ENCODE peak calls at places on chromosomes 2 and 18, in four cellular contexts. H is fibroblast of lung, M is GM23248, F is IMR-90. Z is an unnamed sample.

GRCh38 chr2:164981217-164981990 is 26.1 kb upstream of the SLC38A11 start:
- DNase-seq in F (peak; percentile 58), H (peak; percentile 66), M (peak; percentile 58), Z (peak; percentile 54)

GRCh38 chr2:51013870-51014526 is 17.9 kb downstream of the NRXN1 start:
- DNase-seq in M (no peak), H (no peak), F (peak; percentile 7), Z (peak; percentile 0)

GRCh38 chr2:178756843-178757242 is 50.4 kb downstream of the TTN start:
- DNase-seq in F (peak; percentile 65), M (peak; percentile 78), H (peak; percentile 73), Z (peak; percentile 60)

GRCh38 chr2:174840436-174840835 is 76.2 kb upstream of the CHRNA1 start:
- DNase-seq in F (peak; percentile 82), H (peak; percentile 78), M (peak; percentile 74), Z (peak; percentile 73)

GRCh38 chr18:9673296-9674251 is 34.5 kb upstream of the RAB31 start:
- DNase-seq in F (peak; percentile 58), H (peak; percentile 61), M (peak; percentile 85), Z (peak; percentile 50)

GRCh38 chr2:160266078-160266551 is 66.0 kb upstream of the ITGB6 start:
- DNase-seq in M (no peak), F (no peak), H (no peak), Z (no peak)

GRCh38 chr2:12106440-12107080 is 360.1 kb downstream of the LPIN1 start:
- DNase-seq in M (peak; percentile 99), F (peak; percentile 99), H (peak; percentile 99), Z (peak; percentile 98)

GRCh38 chr18:4134691-4135090 is 320.4 kb downstream of the DLGAP1 start:
- DNase-seq in H (no peak), M (no peak), F (no peak), Z (no peak)

GRCh38 chr2:67600472-67600871 is 203.3 kb downstream of the ETAA1 start:
- DNase-seq in F (no peak), M (no peak), H (peak; percentile 68), Z (no peak)

GRCh38 chr18:63590368-63590767 is 3.2 kb downstream of the SERPINB13 start:
- DNase-seq in M (peak; percentile 67), F (no peak), H (no peak), Z (no peak)

GRCh38 chr2:222869252-222869560 is 8.4 kb downstream of the ACSL3 start:
- DNase-seq in H (no peak), F (no peak), M (no peak), Z (no peak)

GRCh38 chr18:4130734-4131719 is 324.1 kb downstream of the DLGAP1 start:
- DNase-seq in H (no peak), F (no peak), M (peak; percentile 13), Z (no peak)

GRCh38 chr2:189092936-189093335 is 86.6 kb downstream of the COL5A2 start:
- DNase-seq in H (peak; percentile 97), F (peak; percentile 75), M (peak; percentile 93), Z (peak; percentile 97)

GRCh38 chr2:84628486-84628885 is 112.2 kb downstream of the DNAH6 start:
- DNase-seq in M (no peak), H (no peak), F (no peak), Z (no peak)

GRCh38 chr2:26628561-26629345 is 12.4 kb downstream of the CIB4 start:
- DNase-seq in M (no peak), H (no peak), F (no peak), Z (no peak)

GRCh38 chr2:225400546-225400945 is 1.0 kb downstream of the NYAP2 start:
- DNase-seq in H (no peak), M (no peak), F (no peak), Z (no peak)

GRCh38 chr18:67509711-67510110 is 6.8 kb downstream of the DSEL start:
- DNase-seq in M (peak; percentile 72), H (peak; percentile 77), F (peak; percentile 85), Z (peak; percentile 74)

DNA sequence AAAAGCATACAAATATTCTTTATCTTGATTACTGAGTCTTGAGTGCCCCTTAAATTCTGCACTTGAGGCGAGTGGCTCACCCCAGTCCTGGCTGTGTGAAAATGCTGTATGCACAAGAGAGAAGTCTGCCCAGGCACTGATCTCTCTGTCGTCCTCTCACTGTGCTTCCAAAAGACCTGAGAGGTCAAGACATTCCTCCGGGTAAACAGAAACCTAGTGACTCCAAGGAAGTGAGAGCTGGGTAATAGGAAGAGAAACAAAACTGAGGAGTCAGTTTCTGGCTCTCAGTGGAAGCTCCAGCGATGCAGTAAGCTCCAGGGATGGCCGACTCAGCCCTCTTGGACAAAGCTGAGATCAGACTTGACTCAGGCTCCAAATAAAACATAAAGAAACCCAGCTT is 70.9 kb downstream of the AAK1 start:
- DNase-seq in F (peak; percentile 73), H (peak; percentile 32), M (peak; percentile 70), Z (no peak)
- H3K4me2 ChIP-seq in F (peak overlapping the region; percentile 61), H (no peak overlapping the region), M (no peak overlapping the region), Z (no peak overlapping the region)

GRCh38 chr2:111703759-111704158 is 180.2 kb downstream of the ANAPC1 start:
- DNase-seq in F (no peak), H (no peak), M (no peak), Z (no peak)
- H3K4me1 ChIP-seq in F (peaks cover 16% of the 10 kb centered on the region), H (peaks cover 27% of the 10 kb centered on the region), M (peaks cover 29% of the 10 kb centered on the region), Z (peaks cover 36% of the 10 kb centered on the region)

DNA sequence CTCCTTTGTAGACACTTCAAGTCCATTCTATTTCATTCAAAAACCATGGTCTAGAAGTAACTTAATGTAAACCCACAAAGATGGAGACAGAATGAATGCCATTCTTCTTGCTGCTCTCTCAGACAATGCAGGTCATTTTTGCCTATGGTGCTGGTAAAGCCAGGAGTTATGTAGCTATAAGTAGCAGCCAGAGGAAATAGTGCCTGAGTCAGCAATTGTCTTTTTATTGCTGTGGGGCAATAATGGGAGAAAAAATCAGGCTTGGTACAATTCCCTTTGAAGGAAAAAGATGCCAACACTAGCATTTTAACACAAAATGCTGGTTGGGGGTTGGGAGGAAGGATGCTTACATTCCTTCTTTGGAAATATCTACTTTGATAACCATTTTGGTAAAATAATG is 43.5 kb downstream of the SCN1A start:
- DNase-seq in H (no peak), F (no peak), M (no peak), Z (no peak)
- H3K9ac ChIP-seq in H (no peak overlapping the region), F (no peak overlapping the region), M (no peak overlapping the region), Z (no peak overlapping the region)

GRCh38 chr2:241109210-241110088 is 7.4 kb upstream of the MTERF4 start:
- DNase-seq in M (no peak), H (no peak), F (no peak), Z (no peak)
- H3K4me2 ChIP-seq in M (no peak overlapping the region), H (no peak overlapping the region), F (no peak overlapping the region), Z (no peak overlapping the region)

GRCh38 chr2:145799595-145800108 is 1279.7 kb upstream of the ZEB2 start:
- DNase-seq in H (no peak), F (no peak), M (no peak), Z (no peak)
- H3K4me1 ChIP-seq in H (no peaks in the 10 kb centered on the region), F (no peaks in the 10 kb centered on the region), M (no peaks in the 10 kb centered on the region), Z (no peaks in the 10 kb centered on the region)